ENCODE peak calls at places on chromosomes 13 and 19, in four cellular contexts. P is retinal pigment epithelial cell, K is fibroblast of pulmonary artery, Z is thoracic aorta. A is an unnamed sample.

GRCh38 chr13:101565327-101565726 is 112.9 kb downstream of the ITGBL1 start:
- DNase-seq in P (no peak), K (no peak), Z (no peak), A (no peak)

GRCh38 chr19:23312515-23312914 is 62.3 kb upstream of the ZNF724 start:
- DNase-seq in P (no peak), K (no peak), Z (no peak), A (no peak)

GRCh38 chr13:98571955-98572662 is 4.8 kb downstream of the STK24 start:
- DNase-seq in P (no peak), K (no peak), Z (no peak), A (no peak)

GRCh38 chr19:37948362-37948761 is 41.4 kb downstream of the SIPA1L3 start:
- DNase-seq in P (no peak), K (no peak), Z (no peak), A (no peak)

GRCh38 chr13:62997038-62997619 is 1581.5 kb upstream of the PCDH20 start:
- DNase-seq in P (no peak), K (no peak), Z (no peak), A (no peak)

GRCh38 chr13:40205771-40206240 is 460.6 kb downstream of the FOXO1 start:
- DNase-seq in P (no peak), K (no peak), Z (no peak), A (no peak)

GRCh38 chr13:47829684-47830083 is 171.4 kb downstream of the SUCLA2 start:
- DNase-seq in P (no peak), K (peak; percentile 33), Z (no peak), A (no peak)

GRCh38 chr19:35348909-35349611 is 1.4 kb downstream of the FFAR1 start:
- DNase-seq in P (no peak), K (no peak), Z (no peak), A (no peak)

GRCh38 chr19:39797083-39797482 is 18.4 kb downstream of the LEUTX start:
- DNase-seq in P (no peak), K (no peak), Z (no peak), A (no peak)

GRCh38 chr19:18832331-18833140 is 777 bp downstream of the UPF1 start:
- DNase-seq in P (no peak), K (no peak), Z (no peak), A (no peak)

GRCh38 chr19:55197531-55197930 is 11.8 kb downstream of the PTPRH start:
- DNase-seq in P (no peak), K (no peak), Z (no peak), A (no peak)

GRCh38 chr19:8396563-8397203 is 6.5 kb downstream of the RAB11B start:
- DNase-seq in P (no peak), K (peak; percentile 69), Z (no peak), A (peak; percentile 65)

GRCh38 chr19:47232422-47233211 is 1.6 kb upstream of the BBC3 start:
- DNase-seq in P (no peak), K (peak; percentile 61), Z (no peak), A (no peak)

GRCh38 chr19:8593931-8594330 is 16.6 kb downstream of the ADAMTS10 start:
- DNase-seq in P (no peak), K (peak; percentile 44), Z (no peak), A (no peak)

GRCh38 chr19:40611096-40611495 is 9.9 kb downstream of the LTBP4 start:
- DNase-seq in P (no peak), K (no peak), Z (no peak), A (peak; percentile 77)

GRCh38 chr19:3642987-3643386 is 16.4 kb upstream of the CACTIN start:
- DNase-seq in P (no peak), K (no peak), Z (no peak), A (no peak)

GRCh38 chr19:34067861-34068271 is 104.4 kb upstream of the LSM14A start:
- DNase-seq in P (no peak), K (no peak), Z (no peak), A (no peak)

GRCh38 chr19:38402623-38402966 is 298 bp upstream of the FAM98C start:
- DNase-seq in P (no peak), K (no peak), Z (no peak), A (no peak)

GRCh38 chr13:70623260-70623659 is 515.0 kb upstream of the KLHL1 start:
- DNase-seq in P (no peak), K (peak; percentile 36), Z (no peak), A (no peak)

GRCh38 chr13:109672545-109672944 is 113.8 kb downstream of the IRS2 start:
- DNase-seq in P (no peak), K (no peak), Z (no peak), A (no peak)

GRCh38 chr13:108220042-108220441 is 1.9 kb downstream of the ABHD13 start:
- DNase-seq in P (no peak), K (no peak), Z (no peak), A (no peak)

GRCh38 chr19:5225486-5226345 is 114.9 kb downstream of the PTPRS start:
- DNase-seq in P (no peak), K (no peak), Z (no peak), A (no peak)

GRCh38 chr19:4870025-4870700 is 2.7 kb upstream of the PLIN3 start:
- DNase-seq in P (peak; percentile 40), K (peak; percentile 93), Z (peak; percentile 60), A (peak; percentile 89)

GRCh38 chr13:94711561-94712286 is 621 bp downstream of the SOX21 start:
- DNase-seq in P (no peak), K (peak; percentile 23), Z (no peak), A (peak; percentile 58)

GRCh38 chr19:48127561-48127960 is 16.9 kb upstream of the PLA2G4C start:
- DNase-seq in P (no peak), K (no peak), Z (no peak), A (no peak)

GRCh38 chr13:101917475-101917810 is 465.0 kb downstream of the ITGBL1 start:
- DNase-seq in P (no peak), K (no peak), Z (no peak), A (no peak)

GRCh38 chr19:15161028-15161984 is 39.5 kb downstream of the NOTCH3 start:
- DNase-seq in P (no peak), K (peak; percentile 36), Z (no peak), A (no peak)

GRCh38 chr13:27619093-27619705 is 1.1 kb downstream of the LNX2 start:
- DNase-seq in P (no peak), K (peak; percentile 52), Z (no peak), A (no peak)

GRCh38 chr19:29806098-29806866 is 5.5 kb upstream of the CCNE1 start:
- DNase-seq in P (peak; percentile 12), K (peak; percentile 69), Z (no peak), A (no peak)

GRCh38 chr13:78689011-78689410 is 30.1 kb upstream of the OBI1 start:
- DNase-seq in P (no peak), K (no peak), Z (no peak), A (no peak)

GRCh38 chr19:50024719-50025021 is 502 bp downstream of the VRK3 start:
- DNase-seq in P (no peak), K (peak; percentile 49), Z (no peak), A (no peak)

GRCh38 chr19:41912899-41913475 is 15.3 kb downstream of the ERFL start:
- DNase-seq in P (no peak), K (no peak), Z (no peak), A (no peak)

GRCh38 chr13:28872427-28873176 is 52.5 kb downstream of the MTUS2 start:
- DNase-seq in P (no peak), K (no peak), Z (no peak), A (no peak)

GRCh38 chr13:30884543-30884942 is 21.5 kb upstream of the MEDAG start:
- DNase-seq in P (no peak), K (no peak), Z (no peak), A (no peak)

GRCh38 chr13:35496011-35496410 is 19.5 kb upstream of the MAB21L1 start:
- DNase-seq in P (no peak), K (no peak), Z (no peak), A (no peak)

GRCh38 chr19:41746593-41747227 is 8.6 kb upstream of the CEACAM6 start:
- DNase-seq in P (peak; percentile 14), K (peak; percentile 60), Z (no peak), A (no peak)

GRCh38 chr19:51158474-51159129 is 16.5 kb downstream of the SIGLEC7 start:
- DNase-seq in P (no peak), K (peak; percentile 42), Z (no peak), A (no peak)

GRCh38 chr13:49606747-49607648 is 21.3 kb upstream of the ARL11 start:
- DNase-seq in P (peak; percentile 51), K (peak; percentile 91), Z (peak; percentile 58), A (peak; percentile 63)
- TF ChIP-seq CTCF in P (peak; percentile 80), K (peak; percentile 86), Z (peak; percentile 66), A (peak; percentile 84)

DNA sequence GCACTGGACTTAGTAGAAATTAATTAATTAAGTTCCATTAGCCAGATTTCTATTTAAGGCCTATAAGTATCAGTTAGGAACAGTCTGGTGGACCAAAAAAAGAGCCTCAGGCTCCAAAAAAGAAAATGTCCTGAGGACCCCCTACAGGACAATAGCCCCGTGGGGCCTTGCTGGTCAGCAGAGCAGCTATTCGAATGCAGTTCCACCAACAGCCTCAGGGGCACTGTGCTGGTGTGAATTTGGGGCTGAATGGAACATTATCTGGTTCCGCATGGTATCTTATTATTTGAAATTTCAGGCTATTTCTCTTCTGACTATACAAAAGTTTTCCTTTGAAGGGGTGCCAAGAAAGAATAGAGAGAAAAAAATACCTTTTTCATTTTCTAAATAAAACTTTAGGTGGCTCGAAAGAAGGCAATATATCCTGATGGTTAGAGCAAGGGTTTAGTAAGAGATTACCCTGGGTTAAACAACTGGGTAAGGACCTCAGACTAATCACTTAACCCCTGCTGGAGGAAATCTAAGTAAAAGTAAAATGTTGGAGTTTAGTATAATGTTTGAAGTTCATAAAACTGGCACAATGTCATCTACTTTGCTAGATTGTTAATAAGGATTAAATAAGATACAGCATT is 147.2 kb downstream of the MIPEP start:
- DNase-seq in P (no peak), K (no peak), Z (no peak), A (no peak)
- TF ChIP-seq CTCF in P (peak; percentile 71), K (peak; percentile 50), Z (peak; percentile 33), A (peak; percentile 27)

GRCh38 chr13:23707674-23708073 is 137.5 kb downstream of the TNFRSF19 start:
- DNase-seq in P (no peak), K (peak; percentile 64), Z (no peak), A (no peak)
- TF ChIP-seq CTCF in P (peak; percentile 53), K (peak; percentile 49), Z (no peak), A (peak; percentile 37)

DNA sequence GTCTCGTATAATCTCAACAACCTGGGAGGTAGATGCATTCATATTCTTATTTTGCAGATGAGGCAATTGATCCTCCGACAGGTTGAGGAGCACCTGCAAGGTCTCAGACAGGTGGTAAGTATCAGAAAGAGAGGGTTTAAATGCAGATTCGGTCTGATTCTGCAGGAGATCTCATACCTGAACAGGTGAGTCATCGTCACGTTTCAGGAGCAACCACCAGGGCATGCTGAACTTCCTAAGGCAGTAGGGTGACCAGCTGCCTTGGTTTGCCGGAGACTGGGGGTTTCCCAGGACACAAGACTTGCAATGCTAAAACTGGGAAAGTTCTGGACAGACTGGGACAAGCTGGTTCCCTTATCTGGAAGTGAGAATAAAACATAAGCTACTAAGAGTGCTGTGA is 68.8 kb upstream of the TSHZ3 start:
- DNase-seq in P (no peak), K (no peak), Z (no peak), A (no peak)
- TF ChIP-seq CTCF in P (no peak), K (no peak), Z (no peak), A (no peak)

A was measured in RWPE2.